ENCODE peak calls at places on chromosomes 4 and X, in ten cellular contexts. G is stimulated activated CD8-positive, alpha-beta memory T cell treated with anti-CD3 and anti-CD28 coated beads, Interleukin-15, amount 100 ng/mL, for 4 hours; Y is neural progenitor cell; Z is aorta; I is mucosa of descending colon; R is posterior cingulate gyrus; D is ACHN; Q is NCI-H1694; L is HT1080; P is stimulated activated CD4-positive, alpha-beta T cell treated with anti-CD3 and anti-CD28 coated beads, TNF-alpha, amount 100 ng/mL, for 1 hour. N is an unnamed sample.

GRCh38 chr4:157315968-157316367 is 95.4 kb downstream of the GRIA2 start:
- DNase-seq in G (no peak), Y (no peak), Z (no peak), I (no peak), R (no peak), D (no peak), Q (no peak), L (peak), P (no peak), N (peak)

GRCh38 chrX:112901821-112902732 is 61.4 kb upstream of the AMOT start:
- DNase-seq in G (no peak), Y (peak), Z (no peak), I (no peak), R (no peak), D (no peak), Q (no peak), L (no peak), P (no peak), N (no peak)

GRCh38 chr4:81030617-81031388 is at the start of gene BMP3:
- DNase-seq in G (no peak), Y (peak), Z (peak), I (peak), R (no peak), D (peak), Q (no peak), L (peak), P (no peak), N (no peak)

GRCh38 chrX:41024755-41025154 is 60.5 kb upstream of the USP9X start:
- DNase-seq in G (no peak), Y (no peak), Z (no peak), I (no peak), R (no peak), D (no peak), Q (no peak), L (no peak), P (no peak), N (no peak)

GRCh38 chr4:122773021-122773420 is 40.5 kb downstream of the BBS12 start:
- DNase-seq in G (no peak), Y (no peak), Z (no peak), I (no peak), R (no peak), D (no peak), Q (no peak), L (no peak), P (no peak), N (no peak)

GRCh38 chr4:110639207-110640092 is 16.6 kb upstream of the PITX2 start:
- DNase-seq in G (no peak), Y (peak), Z (no peak), I (no peak), R (no peak), D (no peak), Q (no peak), L (no peak), P (no peak), N (no peak)

GRCh38 chrX:17692709-17693346 is 44.5 kb upstream of the SCML1 start:
- DNase-seq in G (no peak), Y (peak), Z (no peak), I (no peak), R (no peak), D (peak), Q (no peak), L (peak), P (no peak), N (no peak)

GRCh38 chr4:138178566-138178965 is 63.6 kb downstream of the SLC7A11 start:
- DNase-seq in G (no peak), Y (no peak), Z (no peak), I (no peak), R (no peak), D (no peak), Q (no peak), L (peak), P (no peak), N (no peak)

GRCh38 chrX:68492583-68492982 is 6.3 kb upstream of the YIPF6 start:
- DNase-seq in G (no peak), Y (no peak), Z (no peak), I (no peak), R (no peak), D (no peak), Q (no peak), L (no peak), P (no peak), N (no peak)

GRCh38 chr4:160129439-160129838 is 1026.6 kb downstream of the RAPGEF2 start:
- DNase-seq in G (no peak), Y (no peak), Z (no peak), I (no peak), R (no peak), D (peak), Q (no peak), L (peak), P (no peak), N (no peak)

GRCh38 chrX:1434871-1435240 is 17.9 kb downstream of the ASMTL start:
- DNase-seq in G (no peak), Y (no peak), Z (peak), I (no peak), R (no peak), D (no peak), Q (no peak), L (no peak), P (no peak), N (no peak)

GRCh38 chrX:132480581-132481203 is 8.1 kb downstream of the MBNL3 start:
- DNase-seq in G (no peak), Y (no peak), Z (no peak), I (peak), R (no peak), D (peak), Q (no peak), L (peak), P (no peak), N (no peak)

GRCh38 chrX:139200793-139201192 is 329.7 kb upstream of the F9 start:
- DNase-seq in G (no peak), Y (no peak), Z (no peak), I (peak), R (no peak), D (no peak), Q (no peak), L (no peak), P (no peak), N (no peak)

N was measured in NCI-H446.